ENCODE peak calls at places on chromosomes 3 and 15, in ten cellular contexts. H, K, N, J, V, E, S, T, U and R are unnamed samples.

GRCh38 chr15:77819271-77819806 is 186.6 kb upstream of the LINGO1 start:
- DNase-seq in H (no peak), K (peak), N (peak), J (peak), V (no peak), E (no peak), S (no peak), T (no peak), U (no peak), R (no peak)

GRCh38 chr3:58164199-58164879 is 46.4 kb downstream of the DNASE1L3 start:
- DNase-seq in H (no peak), K (no peak), N (no peak), J (no peak), V (peak), E (no peak), S (peak), T (no peak), U (peak), R (no peak)

GRCh38 chr15:50676799-50677483 is 9.7 kb downstream of the TRPM7 start:
- DNase-seq in H (no peak), K (no peak), N (no peak), J (no peak), V (peak), E (no peak), S (peak), T (no peak), U (no peak), R (no peak)

GRCh38 chr3:129764090-129764489 is 129.4 kb downstream of the TMCC1 start:
- DNase-seq in H (no peak), K (no peak), N (no peak), J (no peak), V (no peak), E (no peak), S (no peak), T (no peak), U (no peak), R (no peak)

GRCh38 chr3:128317698-128318231 is 148.9 kb downstream of the DNAJB8 start:
- DNase-seq in H (no peak), K (no peak), N (no peak), J (no peak), V (no peak), E (no peak), S (no peak), T (no peak), U (peak), R (peak)

GRCh38 chr15:39145854-39146253 is 435.0 kb upstream of the THBS1 start:
- DNase-seq in H (no peak), K (no peak), N (no peak), J (no peak), V (peak), E (no peak), S (no peak), T (no peak), U (no peak), R (no peak)

GRCh38 chr3:142500211-142500610 is 52.4 kb upstream of the XRN1 start:
- DNase-seq in H (no peak), K (no peak), N (no peak), J (no peak), V (peak), E (no peak), S (no peak), T (no peak), U (no peak), R (no peak)

GRCh38 chr15:47652853-47653243 is 64.5 kb upstream of the SEMA6D start:
- DNase-seq in H (no peak), K (no peak), N (no peak), J (no peak), V (no peak), E (no peak), S (no peak), T (no peak), U (no peak), R (no peak)

GRCh38 chr3:126481808-126482502 is 6.3 kb upstream of the ZXDC start:
- DNase-seq in H (peak), K (no peak), N (peak), J (no peak), V (peak), E (no peak), S (peak), T (no peak), U (no peak), R (no peak)

GRCh38 chr15:45399381-45400212 is 21.3 kb upstream of the GATM start:
- DNase-seq in H (no peak), K (peak), N (peak), J (no peak), V (peak), E (peak), S (peak), T (no peak), U (no peak), R (no peak)

GRCh38 chr15:100167884-100168375 is 173.8 kb downstream of the ADAMTS17 start:
- DNase-seq in H (peak), K (no peak), N (no peak), J (no peak), V (no peak), E (no peak), S (no peak), T (no peak), U (no peak), R (peak)

GRCh38 chr15:72206677-72207000 is 9.1 kb upstream of the GRAMD2A start:
- DNase-seq in H (no peak), K (no peak), N (peak), J (no peak), V (no peak), E (no peak), S (no peak), T (no peak), U (no peak), R (no peak)

GRCh38 chr3:126340943-126341754 is 16.1 kb downstream of the KLF15 start:
- DNase-seq in H (peak), K (no peak), N (no peak), J (no peak), V (no peak), E (no peak), S (no peak), T (no peak), U (peak), R (peak)

GRCh38 chr3:11091088-11091590 is 63.2 kb upstream of the HRH1 start:
- DNase-seq in H (no peak), K (no peak), N (no peak), J (no peak), V (peak), E (no peak), S (no peak), T (no peak), U (no peak), R (no peak)

GRCh38 chr3:120550546-120550945 is 45.6 kb upstream of the NDUFB4 start:
- DNase-seq in H (no peak), K (no peak), N (no peak), J (no peak), V (no peak), E (no peak), S (no peak), T (no peak), U (no peak), R (no peak)

GRCh38 chr3:129723558-129724324 is 117.3 kb upstream of the PLXND1 start:
- DNase-seq in H (no peak), K (no peak), N (no peak), J (no peak), V (peak), E (peak), S (peak), T (no peak), U (no peak), R (no peak)

GRCh38 chr15:56207711-56208110 is 36.0 kb downstream of the RFX7 start:
- DNase-seq in H (no peak), K (no peak), N (no peak), J (no peak), V (no peak), E (no peak), S (no peak), T (no peak), U (no peak), R (no peak)

GRCh38 chr3:38564631-38565338 is 68.6 kb downstream of the EXOG start:
- DNase-seq in H (no peak), K (no peak), N (no peak), J (no peak), V (no peak), E (no peak), S (no peak), T (no peak), U (peak), R (peak)

GRCh38 chr3:73614385-73614784 is 10.4 kb downstream of the PDZRN3 start:
- DNase-seq in H (no peak), K (no peak), N (no peak), J (no peak), V (peak), E (peak), S (peak), T (no peak), U (no peak), R (no peak)

GRCh38 chr15:55937040-55937439 is 56.4 kb downstream of the NEDD4 start:
- DNase-seq in H (no peak), K (no peak), N (no peak), J (no peak), V (peak), E (peak), S (no peak), T (no peak), U (no peak), R (no peak)

GRCh38 chr3:13141991-13142412 is 68.8 kb upstream of the IQSEC1 start:
- DNase-seq in H (peak), K (peak), N (no peak), J (peak), V (peak), E (no peak), S (peak), T (no peak), U (peak), R (no peak)

GRCh38 chr15:74781673-74782595 is at the start of gene CSK:
- DNase-seq in H (peak), K (peak), N (peak), J (peak), V (peak), E (no peak), S (peak), T (peak), U (peak), R (peak)

GRCh38 chr3:110518031-110518430 is 553.6 kb upstream of the NECTIN3 start:
- DNase-seq in H (no peak), K (no peak), N (no peak), J (no peak), V (no peak), E (no peak), S (peak), T (no peak), U (no peak), R (no peak)

GRCh38 chr3:178152010-178152409 is 384.2 kb upstream of the KCNMB2 start:
- DNase-seq in H (no peak), K (no peak), N (no peak), J (no peak), V (no peak), E (no peak), S (no peak), T (no peak), U (no peak), R (no peak)

GRCh38 chr15:70512772-70513362 is 250.5 kb downstream of the UACA start:
- DNase-seq in H (no peak), K (peak), N (peak), J (peak), V (peak), E (no peak), S (peak), T (peak), U (no peak), R (no peak)

GRCh38 chr15:74845208-74845568 is 2.2 kb upstream of the ULK3 start:
- DNase-seq in H (peak), K (no peak), N (no peak), J (no peak), V (no peak), E (no peak), S (no peak), T (peak), U (no peak), R (no peak)

GRCh38 chr3:136750209-136750921 is 1.8 kb downstream of the STAG1 start:
- DNase-seq in H (no peak), K (no peak), N (no peak), J (no peak), V (no peak), E (no peak), S (peak), T (no peak), U (no peak), R (no peak)

GRCh38 chr3:133779626-133780203 is 25.9 kb upstream of the SRPRB start:
- DNase-seq in H (no peak), K (no peak), N (no peak), J (no peak), V (no peak), E (no peak), S (no peak), T (no peak), U (no peak), R (no peak)

GRCh38 chr3:63798873-63799272 is 20.2 kb upstream of the C3orf49 start:
- DNase-seq in H (no peak), K (no peak), N (no peak), J (no peak), V (no peak), E (no peak), S (no peak), T (no peak), U (no peak), R (no peak)

GRCh38 chr3:169299129-169299528 is 364.4 kb downstream of the MECOM start:
- DNase-seq in H (no peak), K (no peak), N (peak), J (no peak), V (no peak), E (no peak), S (no peak), T (no peak), U (no peak), R (no peak)

GRCh38 chr3:57627976-57628375 is 30.8 kb upstream of the ARF4 start:
- DNase-seq in H (no peak), K (no peak), N (no peak), J (no peak), V (no peak), E (no peak), S (no peak), T (no peak), U (no peak), R (no peak)

GRCh38 chr15:75696854-75697259 is 15.8 kb downstream of the CSPG4 start:
- DNase-seq in H (no peak), K (no peak), N (no peak), J (no peak), V (no peak), E (no peak), S (no peak), T (no peak), U (no peak), R (no peak)

GRCh38 chr15:101382544-101382943 is 87.5 kb upstream of the SNRPA1 start:
- DNase-seq in H (no peak), K (no peak), N (no peak), J (no peak), V (no peak), E (no peak), S (no peak), T (no peak), U (no peak), R (no peak)

GRCh38 chr3:84961492-84962255 is 2.9 kb downstream of the CADM2 start:
- DNase-seq in H (no peak), K (no peak), N (peak), J (peak), V (no peak), E (no peak), S (no peak), T (no peak), U (no peak), R (no peak)

GRCh38 chr3:84958495-84959469 is at the start of gene CADM2:
- DNase-seq in H (peak), K (peak), N (peak), J (peak), V (peak), E (peak), S (peak), T (peak), U (peak), R (peak)

GRCh38 chr3:84960581-84960980 is 1.8 kb downstream of the CADM2 start:
- DNase-seq in H (no peak), K (peak), N (no peak), J (no peak), V (no peak), E (no peak), S (no peak), T (no peak), U (no peak), R (no peak)

GRCh38 chr3:84960994-84961393 is 2.2 kb downstream of the CADM2 start:
- DNase-seq in H (no peak), K (no peak), N (no peak), J (no peak), V (no peak), E (no peak), S (no peak), T (no peak), U (no peak), R (no peak)

DNA sequence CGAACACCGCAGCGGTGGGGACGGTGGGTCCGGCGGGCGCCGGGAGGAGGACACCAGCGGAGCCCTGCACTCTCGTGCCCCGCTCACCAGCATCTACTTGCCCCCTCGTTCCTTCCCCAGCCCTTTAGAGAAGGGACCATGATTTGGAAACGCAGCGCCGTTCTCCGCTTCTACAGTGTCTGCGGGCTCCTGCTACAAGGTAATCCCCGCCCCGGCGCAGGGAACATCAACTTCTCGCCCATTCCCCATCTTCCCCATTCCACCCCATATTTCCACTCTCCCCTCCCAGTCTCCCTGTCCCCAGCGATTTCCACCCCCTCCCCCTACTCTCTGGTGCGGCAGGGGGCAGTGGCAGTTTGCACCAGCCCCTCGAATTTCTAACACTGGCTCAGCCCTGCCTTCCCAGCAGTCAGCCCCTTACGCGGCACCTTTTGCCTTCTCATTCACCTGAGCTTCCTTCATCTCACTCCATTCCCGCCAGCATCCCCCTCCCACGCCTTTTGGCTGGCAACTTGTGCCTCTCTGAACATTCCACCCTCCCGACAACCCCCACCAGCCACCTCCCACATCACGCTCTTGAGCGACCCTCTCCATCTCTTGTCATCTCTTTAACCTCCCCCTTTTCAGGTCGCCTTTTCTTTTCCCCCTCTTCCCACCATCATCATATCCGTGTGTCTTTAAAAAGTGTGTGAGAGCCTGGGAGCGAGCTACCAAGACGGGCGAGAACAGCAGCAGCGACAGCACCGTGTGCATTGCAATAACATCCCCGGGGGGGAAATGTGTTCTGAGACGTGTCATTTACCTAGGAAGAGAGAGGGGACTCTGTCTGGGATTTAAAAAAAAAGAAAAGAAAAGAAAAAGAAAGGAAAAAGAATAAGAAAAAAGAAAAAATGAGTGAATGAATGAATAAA is 936 bp downstream of the CADM2 start:
- DNase-seq in H (no peak), K (peak), N (peak), J (peak), V (no peak), E (no peak), S (no peak), T (no peak), U (no peak), R (no peak)
- TF ChIP-seq CTCF in H (no peak), K (peak), N (no peak), J (no peak), V (no peak), E (no peak), S (no peak), T (no peak), U (no peak), R (no peak)

GRCh38 chr3:123880998-123881561 is 3.1 kb downstream of the MYLK start:
- DNase-seq in H (no peak), K (peak), N (peak), J (peak), V (peak), E (no peak), S (peak), T (no peak), U (no peak), R (no peak)
- TF ChIP-seq CTCF in H (peak), K (peak), N (peak), J (peak), V (peak), E (peak), S (peak), T (no peak), U (peak), R (peak)

GRCh38 chr3:172546628-172547214 is 23.5 kb upstream of the TNFSF10 start:
- DNase-seq in H (no peak), K (no peak), N (no peak), J (no peak), V (no peak), E (no peak), S (no peak), T (no peak), U (no peak), R (no peak)

GRCh38 chr3:172546105-172546504 is 22.9 kb upstream of the TNFSF10 start:
- DNase-seq in H (no peak), K (no peak), N (no peak), J (no peak), V (no peak), E (no peak), S (peak), T (no peak), U (no peak), R (no peak)

GRCh38 chr3:172549144-172549543 is 25.9 kb upstream of the TNFSF10 start:
- DNase-seq in H (no peak), K (no peak), N (no peak), J (no peak), V (peak), E (no peak), S (no peak), T (no peak), U (no peak), R (no peak)

GRCh38 chr3:172553526-172554252 is 30.5 kb upstream of the TNFSF10 start:
- DNase-seq in H (no peak), K (no peak), N (no peak), J (no peak), V (no peak), E (no peak), S (no peak), T (no peak), U (no peak), R (no peak)

DNA sequence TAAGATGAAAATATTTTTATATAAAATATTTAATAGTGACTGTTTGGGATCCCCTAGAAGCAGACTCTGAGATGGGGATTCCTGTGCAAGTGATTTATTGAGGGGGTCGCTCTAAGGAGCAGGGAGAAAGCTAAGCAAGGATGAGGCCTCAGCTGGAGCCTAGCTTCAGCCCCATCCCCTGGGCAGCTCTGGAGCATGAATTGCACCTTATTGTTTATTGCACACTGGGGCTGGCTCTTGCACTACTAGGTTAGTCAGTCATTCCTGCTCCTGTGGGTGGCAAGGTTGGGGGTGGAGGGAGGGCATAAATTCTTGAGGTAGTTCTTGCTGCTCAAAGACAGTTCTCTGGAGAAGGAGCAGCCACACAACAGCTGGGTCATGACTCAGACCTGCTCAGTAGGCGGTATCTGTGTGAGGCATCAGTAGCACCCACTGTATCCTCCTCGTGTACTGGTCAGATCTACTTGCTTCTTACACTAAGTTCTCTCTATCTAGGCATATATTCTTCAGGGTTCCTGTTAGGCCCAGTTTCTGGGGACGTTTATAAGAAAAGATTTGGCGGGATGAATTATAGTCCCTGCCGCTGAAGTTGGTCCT is 27.2 kb upstream of the TNFSF10 start:
- DNase-seq in H (peak), K (no peak), N (no peak), J (no peak), V (peak), E (peak), S (peak), T (peak), U (no peak), R (no peak)
- TF ChIP-seq CTCF in H (no peak), K (no peak), N (no peak), J (no peak), V (no peak), E (no peak), S (no peak), T (no peak), U (no peak), R (no peak)

DNA sequence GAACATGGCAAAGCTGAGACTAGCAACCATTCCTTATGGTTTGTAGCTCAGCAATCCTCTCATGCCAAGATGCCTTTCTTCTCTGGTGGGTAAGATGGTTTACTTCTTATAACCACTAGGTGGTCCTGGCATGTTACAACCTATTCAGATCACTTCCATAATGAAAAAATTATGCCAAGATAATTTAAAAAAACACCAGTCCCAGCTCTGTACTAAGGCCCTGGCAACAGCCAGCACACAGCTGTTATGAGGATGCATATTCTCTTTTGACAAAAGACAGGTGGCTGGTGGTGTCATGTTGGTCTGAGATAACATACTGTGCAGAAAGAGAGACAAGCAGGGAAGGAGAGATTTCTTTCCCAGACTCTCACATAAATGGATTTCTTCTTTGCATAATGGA is 65.7 kb upstream of the FRMD4B start:
- DNase-seq in H (no peak), K (peak), N (no peak), J (no peak), V (no peak), E (no peak), S (no peak), T (no peak), U (no peak), R (no peak)
- TF ChIP-seq CTCF in H (peak), K (no peak), N (peak), J (peak), V (no peak), E (peak), S (no peak), T (no peak), U (no peak), R (peak)